ENCODE peak calls at places on chromosomes 12 and 14, in eight cellular contexts. V, Q, H, B, W, T, Z and O are unnamed samples.

GRCh38 chr14:22660654-22661053 is 16.5 kb upstream of the OR6J1 start:
- DNase-seq in V (no peak), Q (no peak), H (no peak), B (no peak), W (no peak), T (no peak), Z (no peak), O (no peak)

GRCh38 chr14:28344381-28344780 is 422.2 kb upstream of the FOXG1 start:
- DNase-seq in V (no peak), Q (no peak), H (no peak), B (no peak), W (no peak), T (no peak), Z (peak; percentile 70), O (no peak)

GRCh38 chr12:101967506-101967905 is 90.1 kb downstream of the DRAM1 start:
- DNase-seq in V (no peak), Q (no peak), H (no peak), B (no peak), W (no peak), T (no peak), Z (no peak), O (no peak)

GRCh38 chr12:71439362-71439612 is 311 bp upstream of the LGR5 start:
- DNase-seq in V (no peak), Q (no peak), H (no peak), B (no peak), W (no peak), T (no peak), Z (no peak), O (no peak)

GRCh38 chr14:101467181-101467926 is 93.9 kb upstream of the DIO3 start:
- DNase-seq in V (no peak), Q (no peak), H (no peak), B (no peak), W (no peak), T (no peak), Z (no peak), O (no peak)

GRCh38 chr12:85955127-85955526 is 81.0 kb downstream of the NTS start:
- DNase-seq in V (no peak), Q (peak; percentile 6), H (no peak), B (no peak), W (no peak), T (no peak), Z (peak; percentile 4), O (no peak)

GRCh38 chr14:68094158-68094557 is 274.6 kb downstream of the RAD51B start:
- DNase-seq in V (no peak), Q (no peak), H (no peak), B (no peak), W (no peak), T (no peak), Z (peak; percentile 57), O (no peak)

GRCh38 chr12:5758347-5758746 is 186.7 kb downstream of the ANO2 start:
- DNase-seq in V (no peak), Q (no peak), H (no peak), B (no peak), W (no peak), T (no peak), Z (no peak), O (no peak)

GRCh38 chr14:35394326-35394725 is 10.2 kb downstream of the NFKBIA start:
- DNase-seq in V (no peak), Q (no peak), H (no peak), B (no peak), W (no peak), T (no peak), Z (no peak), O (no peak)

GRCh38 chr14:77607741-77608302 is 8.6 kb downstream of the SPTLC2 start:
- DNase-seq in V (no peak), Q (no peak), H (no peak), B (no peak), W (no peak), T (no peak), Z (no peak), O (no peak)

GRCh38 chr12:43501705-43502104 is 50.3 kb downstream of the ADAMTS20 start:
- DNase-seq in V (peak; percentile 1), Q (peak; percentile 8), H (peak; percentile 18), B (no peak), W (no peak), T (no peak), Z (peak; percentile 43), O (peak; percentile 2)

GRCh38 chr14:69535230-69535848 is 39.3 kb downstream of the CCDC177 start:
- DNase-seq in V (peak; percentile 26), Q (no peak), H (peak; percentile 54), B (no peak), W (peak; percentile 22), T (peak; percentile 30), Z (peak; percentile 66), O (peak; percentile 25)

GRCh38 chr12:5138845-5139244 is 95.2 kb downstream of the KCNA5 start:
- DNase-seq in V (no peak), Q (no peak), H (peak; percentile 72), B (no peak), W (no peak), T (no peak), Z (no peak), O (no peak)

GRCh38 chr12:27822076-27822712 is 42.2 kb upstream of the MANSC4 start:
- DNase-seq in V (peak; percentile 57), Q (peak; percentile 59), H (peak; percentile 46), B (no peak), W (no peak), T (no peak), Z (peak; percentile 97), O (peak; percentile 76)

GRCh38 chr14:97039717-97040363 is 242.7 kb downstream of the VRK1 start:
- DNase-seq in V (no peak), Q (no peak), H (no peak), B (no peak), W (no peak), T (no peak), Z (no peak), O (no peak)

GRCh38 chr14:93655078-93655750 is 133.1 kb downstream of the PRIMA1 start:
- DNase-seq in V (no peak), Q (peak; percentile 45), H (peak; percentile 43), B (no peak), W (no peak), T (no peak), Z (peak; percentile 63), O (peak; percentile 4)

GRCh38 chr14:52032196-52032865 is 36.5 kb downstream of the NID2 start:
- DNase-seq in V (no peak), Q (peak; percentile 77), H (peak; percentile 85), B (no peak), W (no peak), T (no peak), Z (no peak), O (no peak)

GRCh38 chr14:38074091-38074490 is 133.6 kb upstream of the SSTR1 start:
- DNase-seq in V (no peak), Q (no peak), H (no peak), B (no peak), W (no peak), T (no peak), Z (no peak), O (no peak)

GRCh38 chr12:46553266-46553665 is 180.7 kb upstream of the SLC38A2 start:
- DNase-seq in V (no peak), Q (no peak), H (peak; percentile 61), B (no peak), W (no peak), T (peak; percentile 34), Z (peak; percentile 95), O (no peak)

GRCh38 chr12:124881123-124881522 is 17.5 kb upstream of the SCARB1 start:
- DNase-seq in V (no peak), Q (no peak), H (no peak), B (no peak), W (no peak), T (no peak), Z (no peak), O (no peak)
- H3K4me3 ChIP-seq in V (no peak overlapping the region), Q (no peak overlapping the region), H (no peak overlapping the region), B (no peak overlapping the region), W (no peak overlapping the region), T (no peak overlapping the region), Z (no peak overlapping the region), O (no peak overlapping the region)

GRCh38 chr12:110498984-110499706 is 2.8 kb downstream of the VPS29 start:
- DNase-seq in V (no peak), Q (no peak), H (peak; percentile 64), B (no peak), W (no peak), T (no peak), Z (peak; percentile 82), O (no peak)
- H3K4me3 ChIP-seq in V (no peak overlapping the region), Q (no peak overlapping the region), H (no peak overlapping the region), B (no peak overlapping the region), W (no peak overlapping the region), T (no peak overlapping the region), Z (no peak overlapping the region), O (no peak overlapping the region)

GRCh38 chr12:38666425-38666824 is 239.0 kb downstream of the CPNE8 start:
- DNase-seq in V (no peak), Q (no peak), H (no peak), B (no peak), W (no peak), T (no peak), Z (no peak), O (no peak)
- H3K4me3 ChIP-seq in V (no peak overlapping the region), Q (no peak overlapping the region), H (no peak overlapping the region), B (no peak overlapping the region), W (no peak overlapping the region), T (no peak overlapping the region), Z (no peak overlapping the region), O (no peak overlapping the region)

GRCh38 chr14:73059326-73059725 is 992 bp downstream of the RBM25 start:
- DNase-seq in V (no peak), Q (no peak), H (peak; percentile 45), B (no peak), W (no peak), T (no peak), Z (peak; percentile 18), O (no peak)
- H3K4me3 ChIP-seq in V (peak overlapping the region; percentile 94), Q (peak overlapping the region; percentile 96), H (peak overlapping the region; percentile 94), B (peak overlapping the region; percentile 60), W (peak overlapping the region; percentile 90), T (peak overlapping the region; percentile 75), Z (peak overlapping the region; percentile 95), O (peak overlapping the region; percentile 77)

GRCh38 chr12:95970905-95971304 is 25.2 kb downstream of the HAL start:
- DNase-seq in V (no peak), Q (no peak), H (no peak), B (no peak), W (no peak), T (no peak), Z (peak; percentile 67), O (no peak)

GRCh38 chr12:95972832-95973465 is 23.2 kb downstream of the HAL start:
- DNase-seq in V (no peak), Q (no peak), H (no peak), B (no peak), W (no peak), T (no peak), Z (no peak), O (no peak)

GRCh38 chr12:95963104-95963503 is 20.0 kb downstream of the AMDHD1 start:
- DNase-seq in V (no peak), Q (no peak), H (no peak), B (no peak), W (no peak), T (no peak), Z (no peak), O (no peak)

GRCh38 chr12:95966287-95966870 is 23.2 kb downstream of the AMDHD1 start:
- DNase-seq in V (no peak), Q (no peak), H (no peak), B (no peak), W (no peak), T (no peak), Z (peak; percentile 32), O (no peak)

DNA sequence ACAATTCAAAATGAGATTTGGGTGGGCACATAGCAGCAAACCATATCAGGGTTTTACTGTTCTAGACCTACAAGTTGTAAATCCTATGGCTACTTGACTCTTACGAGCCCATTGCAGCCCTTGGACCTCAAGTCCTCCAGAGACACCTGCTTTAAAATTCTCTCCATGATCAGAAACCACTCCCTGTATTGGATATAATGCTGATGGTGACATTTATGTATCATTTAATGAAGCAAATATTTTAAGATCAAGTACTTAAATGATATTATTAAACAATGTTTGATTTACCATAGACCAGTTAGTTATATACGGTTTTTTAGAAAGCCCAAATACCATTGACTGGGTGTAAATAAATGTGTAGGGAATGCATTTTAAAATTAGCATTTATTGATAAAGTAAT is 24.2 kb downstream of the AMDHD1 start:
- DNase-seq in V (no peak), Q (no peak), H (no peak), B (no peak), W (no peak), T (no peak), Z (no peak), O (no peak)
- H3K4me3 ChIP-seq in V (no peak overlapping the region), Q (no peak overlapping the region), H (no peak overlapping the region), B (no peak overlapping the region), W (no peak overlapping the region), T (no peak overlapping the region), Z (no peak overlapping the region), O (no peak overlapping the region)